ENCODE peak calls at places on chromosomes 16 and 17, in nine cellular contexts. B is esophagus squamous epithelium, G is A549, J is H1, Q is esophagus muscularis mucosa, D is testis, I is suprapubic skin, M is thyroid gland, O is IMR-90. L is an unnamed sample.

GRCh38 chr16:21685034-21685455 is 21.3 kb downstream of the OTOA start:
- DNase-seq in B (no peak), G (no peak), J (no peak), Q (no peak), D (no peak), I (no peak), M (no peak), O (no peak), L (no peak)

GRCh38 chr17:51260960-51261958 is 913 bp downstream of the UTP18 start:
- DNase-seq in B (no peak), G (peak; percentile 58), J (peak; percentile 47), Q (peak; percentile 91), D (peak; percentile 77), I (peak; percentile 83), M (peak; percentile 68), O (no peak), L (peak; percentile 88)

GRCh38 chr17:12046786-12047185 is 26.1 kb downstream of the MAP2K4 start:
- DNase-seq in B (no peak), G (no peak), J (peak; percentile 7), Q (no peak), D (no peak), I (no peak), M (no peak), O (no peak), L (no peak)

GRCh38 chr17:73308017-73308823 is 3.6 kb downstream of the CDC42EP4 start:
- DNase-seq in B (no peak), G (peak; percentile 92), J (no peak), Q (no peak), D (peak; percentile 90), I (no peak), M (peak; percentile 98), O (peak; percentile 93), L (no peak)

GRCh38 chr17:43978078-43978477 is 24.3 kb upstream of the PYY start:
- DNase-seq in B (no peak), G (no peak), J (no peak), Q (no peak), D (no peak), I (no peak), M (no peak), O (no peak), L (no peak)

GRCh38 chr16:50449800-50450199 is 81.0 kb upstream of the BRD7 start:
- DNase-seq in B (no peak), G (no peak), J (no peak), Q (no peak), D (no peak), I (no peak), M (no peak), O (no peak), L (no peak)

GRCh38 chr17:70609566-70609965 is 440.2 kb downstream of the KCNJ2 start:
- DNase-seq in B (no peak), G (no peak), J (no peak), Q (no peak), D (no peak), I (no peak), M (no peak), O (no peak), L (no peak)

GRCh38 chr17:46121841-46122485 is 71.3 kb downstream of the KANSL1 start:
- DNase-seq in B (no peak), G (no peak), J (no peak), Q (no peak), D (no peak), I (no peak), M (no peak), O (no peak), L (no peak)

GRCh38 chr16:73199214-73199613 is 151.3 kb upstream of the ZFHX3 start:
- DNase-seq in B (no peak), G (no peak), J (no peak), Q (no peak), D (no peak), I (no peak), M (no peak), O (no peak), L (no peak)

GRCh38 chr17:3977387-3977786 is 13.2 kb upstream of the ATP2A3 start:
- DNase-seq in B (no peak), G (no peak), J (no peak), Q (no peak), D (no peak), I (no peak), M (peak; percentile 19), O (no peak), L (no peak)

GRCh38 chr17:59858167-59858790 is 34.5 kb downstream of the TUBD1 start:
- DNase-seq in B (no peak), G (no peak), J (no peak), Q (no peak), D (no peak), I (peak; percentile 6), M (no peak), O (peak; percentile 23), L (no peak)

DNA sequence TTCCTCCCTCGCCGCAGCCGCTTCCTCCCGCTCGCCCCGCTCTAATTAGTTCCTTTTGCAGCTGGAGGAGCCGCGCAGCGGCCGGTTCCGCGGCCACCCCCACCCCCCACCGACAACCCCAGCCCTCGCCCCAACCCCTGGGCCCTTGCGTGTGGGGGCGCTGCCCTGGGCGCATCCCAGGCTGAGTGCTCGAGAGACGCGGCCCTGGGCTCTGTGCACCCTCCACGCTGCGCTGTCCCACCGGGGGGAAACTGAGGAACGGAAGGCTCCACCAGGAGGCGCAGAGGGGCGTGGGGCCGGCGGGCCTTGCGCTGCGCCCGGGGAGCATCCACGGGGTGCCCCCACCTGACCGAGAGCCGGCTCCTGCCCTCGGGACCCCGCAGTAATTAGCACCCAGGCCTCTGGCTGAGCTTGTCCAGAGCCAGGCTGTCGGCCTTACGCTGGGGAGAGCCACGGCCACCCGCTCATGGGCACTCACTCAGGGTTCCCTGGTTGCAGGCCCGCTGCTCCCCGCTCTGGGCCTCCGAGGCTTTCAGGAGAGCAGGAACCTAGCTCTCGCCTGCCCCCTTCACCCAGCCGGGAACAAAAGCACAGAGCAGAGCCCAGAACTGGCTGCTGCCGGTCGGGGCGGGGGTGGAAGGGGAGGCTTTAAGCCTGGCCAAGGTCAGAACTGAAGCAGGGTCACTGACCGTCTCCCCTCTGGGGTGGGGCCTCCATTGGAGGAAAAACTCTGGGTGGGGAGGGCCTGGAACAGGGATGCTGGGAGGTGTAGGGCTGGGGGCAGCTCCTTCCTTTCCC is 12.1 kb downstream of the GLIS2 start:
- DNase-seq in B (no peak), G (no peak), J (no peak), Q (peak; percentile 96), D (peak; percentile 89), I (no peak), M (peak; percentile 90), O (peak; percentile 69), L (no peak)
- H3K4me3 ChIP-seq in B (peak overlapping the region; percentile 43), G (no peak overlapping the region), J (peak overlapping the region; percentile 48), Q (peak overlapping the region; percentile 48), D (peak overlapping the region; percentile 64), I (peak overlapping the region; percentile 55), M (no peak overlapping the region), O (peak overlapping the region; percentile 5), L (peak overlapping the region; percentile 57)

DNA sequence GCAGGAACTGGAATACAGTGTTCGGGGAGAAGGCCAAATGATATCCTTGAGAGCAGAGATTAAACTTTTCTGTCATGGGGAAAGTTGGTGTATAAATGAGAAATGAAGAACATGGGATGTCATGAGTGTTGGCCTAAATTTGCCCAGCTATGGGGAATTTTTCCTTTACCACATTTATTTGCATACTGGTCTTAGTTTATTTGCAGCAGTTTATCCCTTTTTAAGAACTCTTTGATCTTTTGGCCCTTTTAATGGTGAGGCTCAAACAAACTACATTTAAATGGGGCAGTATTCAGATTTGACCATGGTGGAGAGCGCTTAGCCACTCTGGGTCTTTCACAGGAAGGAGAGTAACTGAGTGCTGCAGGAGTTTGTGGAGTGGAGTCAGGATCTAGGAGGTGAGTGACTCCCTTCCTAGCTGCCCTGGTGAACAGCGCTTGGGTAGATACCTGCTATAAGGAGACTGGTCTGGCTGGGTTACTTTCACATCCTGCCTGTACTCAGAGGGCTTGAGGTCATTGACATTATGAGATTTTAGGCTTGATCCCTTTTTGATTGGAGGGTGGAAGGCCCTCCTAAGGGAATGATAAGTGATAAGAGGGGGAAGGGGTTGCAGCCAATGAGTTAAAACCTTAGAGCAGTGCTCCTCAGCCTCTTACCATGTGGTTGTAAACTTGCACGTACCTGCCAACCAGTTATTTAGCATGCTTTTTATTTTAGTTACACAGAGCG is 10.7 kb downstream of the PYCARD start:
- DNase-seq in B (no peak), G (no peak), J (no peak), Q (no peak), D (no peak), I (no peak), M (no peak), O (no peak), L (no peak)
- TF ChIP-seq POLR2A in B (no peak), G (no peak), J (no peak), Q (no peak), D (no peak), I (no peak), M (no peak), O (no peak), L (no peak)

GRCh38 chr16:61820398-61820797 is 215.8 kb downstream of the CDH8 start:
- DNase-seq in B (no peak), G (no peak), J (no peak), Q (no peak), D (no peak), I (no peak), M (no peak), O (no peak), L (no peak)

GRCh38 chr16:61812251-61812650 is 224.0 kb downstream of the CDH8 start:
- DNase-seq in B (no peak), G (no peak), J (peak; percentile 15), Q (no peak), D (no peak), I (no peak), M (no peak), O (no peak), L (no peak)

GRCh38 chr16:61818850-61819249 is 217.4 kb downstream of the CDH8 start:
- DNase-seq in B (no peak), G (no peak), J (no peak), Q (no peak), D (no peak), I (no peak), M (no peak), O (no peak), L (no peak)

GRCh38 chr16:61813339-61813738 is 222.9 kb downstream of the CDH8 start:
- DNase-seq in B (no peak), G (no peak), J (no peak), Q (no peak), D (peak; percentile 54), I (no peak), M (no peak), O (no peak), L (no peak)

DNA sequence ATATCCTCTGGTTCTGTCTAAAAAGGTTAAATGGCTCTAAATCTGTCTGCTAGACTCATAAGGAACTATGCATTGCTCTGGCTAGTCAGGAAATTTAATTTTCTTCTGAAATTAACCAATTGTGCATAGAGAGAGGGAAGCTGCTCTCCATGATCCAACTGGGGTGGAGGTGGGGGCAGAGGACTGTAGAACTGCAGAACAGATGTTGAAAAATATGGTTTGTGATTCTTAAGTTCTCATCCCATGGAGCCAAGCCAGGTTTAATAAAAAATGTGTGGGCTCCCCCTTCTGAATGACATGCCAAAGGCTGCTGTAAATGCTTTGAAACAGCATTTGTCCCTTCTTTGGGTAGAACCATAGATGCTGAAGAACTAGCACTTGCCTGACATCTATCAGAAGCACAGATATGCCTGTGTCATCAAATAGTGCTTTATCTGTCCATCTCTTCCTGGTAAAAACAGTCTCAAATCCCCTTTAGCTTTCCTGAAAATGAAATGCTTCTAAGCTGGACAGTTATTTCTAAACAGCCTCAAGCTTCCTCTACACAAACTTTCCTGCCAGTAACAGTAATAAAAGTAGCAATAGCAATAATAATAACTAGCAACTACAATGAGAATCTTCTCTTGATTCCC is 221.4 kb downstream of the CDH8 start:
- DNase-seq in B (no peak), G (no peak), J (no peak), Q (no peak), D (no peak), I (no peak), M (no peak), O (no peak), L (no peak)
- TF ChIP-seq CTCF in B (no peak), G (no peak), J (no peak), Q (no peak), D (no peak), I (no peak), M (no peak), O (no peak), L (no peak)

GRCh38 chr16:31380201-31380600 is 12.9 kb upstream of the ITGAD start:
- DNase-seq in B (no peak), G (no peak), J (no peak), Q (no peak), D (no peak), I (no peak), M (no peak), O (no peak), L (no peak)
- H3K4me3 ChIP-seq in B (no peak overlapping the region), G (no peak overlapping the region), J (no peak overlapping the region), Q (no peak overlapping the region), D (no peak overlapping the region), I (no peak overlapping the region), M (no peak overlapping the region), O (no peak overlapping the region), L (no peak overlapping the region)

L was measured in vagina.